ENCODE peak calls at places on chromosome 18, in eight cellular contexts. H, K, D, G, I, T, R and B are unnamed samples.

GRCh38 chr18:35345460-35345921 is 1.3 kb upstream of the ZNF24 start:
- DNase-seq in G (no peak), D (peak; percentile 35), I (no peak), K (no peak), T (no peak), R (no peak), H (no peak), B (no peak)

GRCh38 chr18:45449761-45450227 is 165.5 kb upstream of the SLC14A2 start:
- DNase-seq in H (peak; percentile 56), T (peak; percentile 72), G (peak; percentile 47), K (no peak), I (no peak), R (no peak), D (no peak), B (no peak)

GRCh38 chr18:7221424-7222155 is 9.3 kb upstream of the LRRC30 start:
- DNase-seq in I (no peak), H (peak; percentile 6), T (no peak), K (peak; percentile 72), D (peak; percentile 28), G (peak; percentile 45), R (no peak), B (peak; percentile 48)

GRCh38 chr18:13026583-13027270 is 35.6 kb downstream of the CEP192 start:
- DNase-seq in G (peak; percentile 41), D (no peak), I (no peak), R (no peak), H (no peak), T (no peak), K (peak; percentile 57), B (no peak)

GRCh38 chr18:34158881-34159690 is 65.6 kb downstream of the NOL4 start:
- DNase-seq in H (peak; percentile 64), K (no peak), G (peak; percentile 29), D (peak; percentile 12), I (no peak), R (peak; percentile 86), T (peak; percentile 20), B (peak; percentile 67)

GRCh38 chr18:23354625-23355024 is 98.5 kb upstream of the RIOK3 start:
- DNase-seq in I (no peak), G (peak; percentile 81), K (peak; percentile 74), D (no peak), H (no peak), R (peak; percentile 60), T (no peak), B (no peak)

GRCh38 chr18:21735452-21736015 is 5.1 kb upstream of the MIB1 start:
- DNase-seq in K (peak; percentile 67), H (no peak), G (no peak), T (no peak), R (no peak), D (no peak), I (peak; percentile 16), B (no peak)

GRCh38 chr18:79328917-79329316 is 66.8 kb upstream of the NFATC1 start:
- DNase-seq in T (no peak), R (no peak), I (no peak), G (no peak), K (no peak), H (no peak), D (no peak), B (no peak)

GRCh38 chr18:23036611-23037259 is 98.5 kb upstream of the CABLES1 start:
- DNase-seq in H (no peak), G (no peak), D (no peak), R (peak; percentile 2), T (no peak), K (no peak), I (no peak), B (no peak)

GRCh38 chr18:6414723-6415362 is at the start of gene L3MBTL4:
- DNase-seq in K (no peak), H (no peak), T (no peak), I (no peak), D (peak; percentile 82), G (no peak), R (no peak), B (peak; percentile 67)

GRCh38 chr18:56647071-56647470 is 4.1 kb upstream of the WDR7 start:
- DNase-seq in T (no peak), R (no peak), D (no peak), I (no peak), H (no peak), K (no peak), G (no peak), B (no peak)

GRCh38 chr18:41569867-41570266 is 385.2 kb upstream of the PIK3C3 start:
- DNase-seq in H (no peak), K (no peak), G (no peak), I (no peak), D (no peak), R (no peak), T (no peak), B (no peak)

GRCh38 chr18:33584845-33585775 is 7.1 kb downstream of the ASXL3 start:
- DNase-seq in K (no peak), I (no peak), T (no peak), G (no peak), D (no peak), R (no peak), H (no peak), B (no peak)